ENCODE peak calls at places on chromosome 11, in five cellular contexts. One of them, this sample, is unnamed.

GRCh38 chr11:65290448-65291165 is 24.1 kb upstream of the CDC42EP2 start:
- DNase-seq in RCC 7860: no peak
- DNase-seq in pancreas: peak
- DNase-seq in EL: peak
- DNase-seq in transverse colon: peak
- DNase-seq in this sample: no peak

GRCh38 chr11:119907934-119908760 is 179.1 kb upstream of the NECTIN1 start:
- DNase-seq in RCC 7860: no peak
- DNase-seq in pancreas: no peak
- DNase-seq in EL: no peak
- DNase-seq in transverse colon: peak
- DNase-seq in this sample: no peak

GRCh38 chr11:120037111-120037510 is 100.8 kb downstream of the TRIM29 start:
- DNase-seq in RCC 7860: no peak
- DNase-seq in pancreas: no peak
- DNase-seq in EL: no peak
- DNase-seq in transverse colon: no peak
- DNase-seq in this sample: no peak

GRCh38 chr11:16572946-16573345 is 165.5 kb upstream of the C11orf58 start:
- DNase-seq in RCC 7860: no peak
- DNase-seq in pancreas: no peak
- DNase-seq in EL: no peak
- DNase-seq in transverse colon: no peak
- DNase-seq in this sample: no peak

GRCh38 chr11:82790723-82791487 is 57.2 kb upstream of the FAM181B start:
- DNase-seq in RCC 7860: no peak
- DNase-seq in pancreas: no peak
- DNase-seq in EL: no peak
- DNase-seq in transverse colon: no peak
- DNase-seq in this sample: no peak

GRCh38 chr11:61266602-61267001 is 25.6 kb downstream of the PGA5 start:
- DNase-seq in RCC 7860: no peak
- DNase-seq in pancreas: no peak
- DNase-seq in EL: peak
- DNase-seq in transverse colon: no peak
- DNase-seq in this sample: no peak

GRCh38 chr11:18312663-18313420 is 9.1 kb downstream of the HPS5 start:
- DNase-seq in RCC 7860: no peak
- DNase-seq in pancreas: no peak
- DNase-seq in EL: peak
- DNase-seq in transverse colon: no peak
- DNase-seq in this sample: no peak

GRCh38 chr11:75145972-75146519 is 4.9 kb upstream of the SLCO2B1 start:
- DNase-seq in RCC 7860: no peak
- DNase-seq in pancreas: no peak
- DNase-seq in EL: no peak
- DNase-seq in transverse colon: no peak
- DNase-seq in this sample: no peak

GRCh38 chr11:67600324-67601029 is 6.3 kb upstream of the NDUFV1 start:
- DNase-seq in RCC 7860: no peak
- DNase-seq in pancreas: no peak
- DNase-seq in EL: no peak
- DNase-seq in transverse colon: peak
- DNase-seq in this sample: no peak

GRCh38 chr11:2776351-2777061 is 76.7 kb upstream of the KCNQ1OT1 start:
- DNase-seq in RCC 7860: no peak
- DNase-seq in pancreas: peak
- DNase-seq in EL: no peak
- DNase-seq in transverse colon: no peak
- DNase-seq in this sample: no peak

GRCh38 chr11:35402751-35403454 is 16.5 kb downstream of the SLC1A2 start:
- DNase-seq in RCC 7860: no peak
- DNase-seq in pancreas: no peak
- DNase-seq in EL: no peak
- DNase-seq in transverse colon: no peak
- DNase-seq in this sample: no peak